ENCODE peak calls at places on chromosomes 13 and 19, in seven cellular contexts. One of them, this sample, is unnamed.

GRCh38 chr19:55324705-55325104 is 436 bp downstream of the TMEM150B start:
- ATAC-seq in CD4-positive, CD25-positive, alpha-beta regulatory T cell: no peak
- ATAC-seq in psoas muscle: no peak
- ATAC-seq in left cardiac atrium: no peak
- ATAC-seq in T-cell: no peak
- ATAC-seq in left colon: no peak
- ATAC-seq in memory B cell: peak
- ATAC-seq in this sample: no peak

GRCh38 chr19:52297601-52298358 is 811 bp downstream of the ZNF480 start:
- ATAC-seq in CD4-positive, CD25-positive, alpha-beta regulatory T cell: peak
- ATAC-seq in psoas muscle: no peak
- ATAC-seq in left cardiac atrium: no peak
- ATAC-seq in T-cell: no peak
- ATAC-seq in left colon: no peak
- ATAC-seq in memory B cell: no peak
- ATAC-seq in this sample: no peak

GRCh38 chr19:17718467-17718987 is 753 bp upstream of the MAP1S start:
- ATAC-seq in CD4-positive, CD25-positive, alpha-beta regulatory T cell: no peak
- ATAC-seq in psoas muscle: no peak
- ATAC-seq in left cardiac atrium: no peak
- ATAC-seq in T-cell: no peak
- ATAC-seq in left colon: no peak
- ATAC-seq in memory B cell: no peak
- ATAC-seq in this sample: no peak

GRCh38 chr13:31436478-31436877 is 236.7 kb downstream of the B3GLCT start:
- ATAC-seq in CD4-positive, CD25-positive, alpha-beta regulatory T cell: no peak
- ATAC-seq in psoas muscle: no peak
- ATAC-seq in left cardiac atrium: no peak
- ATAC-seq in T-cell: no peak
- ATAC-seq in left colon: no peak
- ATAC-seq in memory B cell: no peak
- ATAC-seq in this sample: no peak

GRCh38 chr13:40381935-40382764 is 284.3 kb downstream of the FOXO1 start:
- ATAC-seq in CD4-positive, CD25-positive, alpha-beta regulatory T cell: no peak
- ATAC-seq in psoas muscle: no peak
- ATAC-seq in left cardiac atrium: peak
- ATAC-seq in T-cell: no peak
- ATAC-seq in left colon: no peak
- ATAC-seq in memory B cell: no peak
- ATAC-seq in this sample: peak

GRCh38 chr13:114029866-114030625 is 56.2 kb upstream of the C13orf46 start:
- ATAC-seq in CD4-positive, CD25-positive, alpha-beta regulatory T cell: no peak
- ATAC-seq in psoas muscle: no peak
- ATAC-seq in left cardiac atrium: no peak
- ATAC-seq in T-cell: peak
- ATAC-seq in left colon: no peak
- ATAC-seq in memory B cell: no peak
- ATAC-seq in this sample: no peak

GRCh38 chr19:42281175-42282035 is 12.4 kb downstream of the CIC start:
- ATAC-seq in CD4-positive, CD25-positive, alpha-beta regulatory T cell: no peak
- ATAC-seq in psoas muscle: no peak
- ATAC-seq in left cardiac atrium: no peak
- ATAC-seq in T-cell: no peak
- ATAC-seq in left colon: no peak
- ATAC-seq in memory B cell: no peak
- ATAC-seq in this sample: no peak

GRCh38 chr19:15248648-15249559 is 16.7 kb upstream of the EPHX3 start:
- ATAC-seq in CD4-positive, CD25-positive, alpha-beta regulatory T cell: no peak
- ATAC-seq in psoas muscle: peak
- ATAC-seq in left cardiac atrium: peak
- ATAC-seq in T-cell: no peak
- ATAC-seq in left colon: peak
- ATAC-seq in memory B cell: no peak
- ATAC-seq in this sample: peak

GRCh38 chr19:4443966-4444764 is 13.4 kb downstream of the UBXN6 start:
- ATAC-seq in CD4-positive, CD25-positive, alpha-beta regulatory T cell: no peak
- ATAC-seq in psoas muscle: no peak
- ATAC-seq in left cardiac atrium: no peak
- ATAC-seq in T-cell: no peak
- ATAC-seq in left colon: peak
- ATAC-seq in memory B cell: no peak
- ATAC-seq in this sample: no peak

GRCh38 chr19:19997656-19998268 is 41.5 kb downstream of the ZNF682 start:
- ATAC-seq in CD4-positive, CD25-positive, alpha-beta regulatory T cell: no peak
- ATAC-seq in psoas muscle: no peak
- ATAC-seq in left cardiac atrium: no peak
- ATAC-seq in T-cell: no peak
- ATAC-seq in left colon: no peak
- ATAC-seq in memory B cell: no peak
- ATAC-seq in this sample: no peak

GRCh38 chr13:111093634-111094033 is 21.5 kb upstream of the ARHGEF7 start:
- ATAC-seq in CD4-positive, CD25-positive, alpha-beta regulatory T cell: no peak
- ATAC-seq in psoas muscle: no peak
- ATAC-seq in left cardiac atrium: no peak
- ATAC-seq in T-cell: no peak
- ATAC-seq in left colon: no peak
- ATAC-seq in memory B cell: no peak
- ATAC-seq in this sample: no peak

GRCh38 chr19:28289294-28290063 is 923.5 kb downstream of the UQCRFS1 start:
- ATAC-seq in CD4-positive, CD25-positive, alpha-beta regulatory T cell: no peak
- ATAC-seq in psoas muscle: no peak
- ATAC-seq in left cardiac atrium: no peak
- ATAC-seq in T-cell: no peak
- ATAC-seq in left colon: peak
- ATAC-seq in memory B cell: no peak
- ATAC-seq in this sample: no peak

GRCh38 chr13:98484289-98485219 is 92.4 kb downstream of the STK24 start:
- ATAC-seq in CD4-positive, CD25-positive, alpha-beta regulatory T cell: peak
- ATAC-seq in psoas muscle: peak
- ATAC-seq in left cardiac atrium: peak
- ATAC-seq in T-cell: peak
- ATAC-seq in left colon: peak
- ATAC-seq in memory B cell: no peak
- ATAC-seq in this sample: peak

GRCh38 chr19:33514885-33515485 is 6.6 kb downstream of the PEPD start:
- ATAC-seq in CD4-positive, CD25-positive, alpha-beta regulatory T cell: no peak
- ATAC-seq in psoas muscle: peak
- ATAC-seq in left cardiac atrium: peak
- ATAC-seq in T-cell: no peak
- ATAC-seq in left colon: peak
- ATAC-seq in memory B cell: no peak
- ATAC-seq in this sample: peak

GRCh38 chr19:17266589-17266974 is 661 bp upstream of the BABAM1 start:
- ATAC-seq in CD4-positive, CD25-positive, alpha-beta regulatory T cell: no peak
- ATAC-seq in psoas muscle: no peak
- ATAC-seq in left cardiac atrium: no peak
- ATAC-seq in T-cell: no peak
- ATAC-seq in left colon: no peak
- ATAC-seq in memory B cell: peak
- ATAC-seq in this sample: no peak

GRCh38 chr13:50788551-50788950 is 54.9 kb downstream of the DLEU7 start:
- ATAC-seq in CD4-positive, CD25-positive, alpha-beta regulatory T cell: no peak
- ATAC-seq in psoas muscle: no peak
- ATAC-seq in left cardiac atrium: no peak
- ATAC-seq in T-cell: no peak
- ATAC-seq in left colon: no peak
- ATAC-seq in memory B cell: no peak
- ATAC-seq in this sample: no peak

GRCh38 chr13:32846020-32846451 is 170.2 kb upstream of the KL start:
- ATAC-seq in CD4-positive, CD25-positive, alpha-beta regulatory T cell: no peak
- ATAC-seq in psoas muscle: no peak
- ATAC-seq in left cardiac atrium: no peak
- ATAC-seq in T-cell: no peak
- ATAC-seq in left colon: no peak
- ATAC-seq in memory B cell: no peak
- ATAC-seq in this sample: no peak

GRCh38 chr19:16342002-16342715 is 17.5 kb downstream of the KLF2 start:
- ATAC-seq in CD4-positive, CD25-positive, alpha-beta regulatory T cell: peak
- ATAC-seq in psoas muscle: peak
- ATAC-seq in left cardiac atrium: peak
- ATAC-seq in T-cell: peak
- ATAC-seq in left colon: no peak
- ATAC-seq in memory B cell: peak
- ATAC-seq in this sample: peak

GRCh38 chr19:28956421-28956820 is 256.5 kb downstream of the UQCRFS1 start:
- ATAC-seq in CD4-positive, CD25-positive, alpha-beta regulatory T cell: no peak
- ATAC-seq in psoas muscle: no peak
- ATAC-seq in left cardiac atrium: no peak
- ATAC-seq in T-cell: no peak
- ATAC-seq in left colon: no peak
- ATAC-seq in memory B cell: no peak
- ATAC-seq in this sample: no peak

GRCh38 chr13:96223231-96223630 is 133.3 kb downstream of the HS6ST3 start:
- ATAC-seq in CD4-positive, CD25-positive, alpha-beta regulatory T cell: no peak
- ATAC-seq in psoas muscle: peak
- ATAC-seq in left cardiac atrium: peak
- ATAC-seq in T-cell: no peak
- ATAC-seq in left colon: no peak
- ATAC-seq in memory B cell: no peak
- ATAC-seq in this sample: peak

GRCh38 chr19:38535212-38535611 is 82.5 kb downstream of the MAP4K1 start:
- ATAC-seq in CD4-positive, CD25-positive, alpha-beta regulatory T cell: no peak
- ATAC-seq in psoas muscle: no peak
- ATAC-seq in left cardiac atrium: no peak
- ATAC-seq in T-cell: no peak
- ATAC-seq in left colon: no peak
- ATAC-seq in memory B cell: no peak
- ATAC-seq in this sample: no peak

GRCh38 chr19:10141479-10141878 is 21.8 kb upstream of the EIF3G start:
- ATAC-seq in CD4-positive, CD25-positive, alpha-beta regulatory T cell: no peak
- ATAC-seq in psoas muscle: no peak
- ATAC-seq in left cardiac atrium: no peak
- ATAC-seq in T-cell: no peak
- ATAC-seq in left colon: no peak
- ATAC-seq in memory B cell: no peak
- ATAC-seq in this sample: no peak

GRCh38 chr19:41248895-41249294 is 15.3 kb upstream of the HNRNPUL1 start:
- ATAC-seq in CD4-positive, CD25-positive, alpha-beta regulatory T cell: no peak
- ATAC-seq in psoas muscle: no peak
- ATAC-seq in left cardiac atrium: no peak
- ATAC-seq in T-cell: no peak
- ATAC-seq in left colon: no peak
- ATAC-seq in memory B cell: no peak
- ATAC-seq in this sample: no peak